ENCODE peak calls at places on chromosomes 5 and 9, in eight cellular contexts. X, S, O, I, R, T, E and W are unnamed samples.

GRCh38 chr9:87002517-87002916 is 55.2 kb upstream of the GAS1 start:
- DNase-seq in R (no peak), I (no peak), E (no peak), O (no peak), T (no peak), X (no peak), S (no peak), W (no peak)

GRCh38 chr5:73451218-73452130 is 2.9 kb upstream of the FOXD1 start:
- DNase-seq in X (no peak), E (no peak), O (peak), T (no peak), R (peak), I (peak), S (no peak), W (no peak)

GRCh38 chr5:116598871-116599270 is 24.2 kb upstream of the SEMA6A start:
- DNase-seq in O (no peak), X (no peak), E (no peak), T (no peak), S (no peak), I (no peak), R (no peak), W (no peak)

GRCh38 chr5:21254161-21254560 is 1266.2 kb upstream of the CDH18 start:
- DNase-seq in S (no peak), I (no peak), O (no peak), T (no peak), R (no peak), E (no peak), X (no peak), W (peak)

GRCh38 chr5:38208782-38209378 is 49.5 kb upstream of the EGFLAM start:
- DNase-seq in T (no peak), X (peak), R (peak), O (peak), I (peak), S (peak), E (no peak), W (peak)

GRCh38 chr5:96930058-96930457 is 5.8 kb upstream of the LNPEP start:
- DNase-seq in E (no peak), O (no peak), T (no peak), I (no peak), S (no peak), R (no peak), X (no peak), W (no peak)

GRCh38 chr9:134722120-134722701 is 80.6 kb downstream of the COL5A1 start:
- DNase-seq in X (no peak), S (no peak), R (no peak), T (no peak), I (no peak), E (no peak), O (no peak), W (no peak)

GRCh38 chr5:98101131-98101530 is 672.3 kb upstream of the RGMB start:
- DNase-seq in I (no peak), S (no peak), T (no peak), R (peak), X (no peak), E (no peak), O (no peak), W (no peak)